ENCODE peak calls at places on chromosomes 12 and 14, in six cellular contexts. One of them, this sample, is unnamed.

GRCh38 chr14:50475460-50475859 is 56.9 kb downstream of the MAP4K5 start:
- DNase-seq in HCT116: no peak
- DNase-seq in A549: no peak
- DNase-seq in IMR-90: peak; percentile 54
- DNase-seq in GM12878: no peak
- DNase-seq in SK-N-SH: no peak
- DNase-seq in this sample: peak; percentile 52

GRCh38 chr14:34911209-34912150 is 36.3 kb upstream of the BAZ1A start:
- DNase-seq in HCT116: no peak
- DNase-seq in A549: no peak
- DNase-seq in IMR-90: peak; percentile 72
- DNase-seq in GM12878: no peak
- DNase-seq in SK-N-SH: no peak
- DNase-seq in this sample: no peak

GRCh38 chr12:60935981-60936761 is 1324.0 kb upstream of the USP15 start:
- DNase-seq in HCT116: no peak
- DNase-seq in A549: peak; percentile 4
- DNase-seq in IMR-90: no peak
- DNase-seq in GM12878: no peak
- DNase-seq in SK-N-SH: no peak
- DNase-seq in this sample: peak; percentile 3

GRCh38 chr14:94135476-94135875 is 6.1 kb upstream of the IFI27L2 start:
- DNase-seq in HCT116: no peak
- DNase-seq in A549: no peak
- DNase-seq in IMR-90: no peak
- DNase-seq in GM12878: no peak
- DNase-seq in SK-N-SH: no peak
- DNase-seq in this sample: no peak

GRCh38 chr12:16359512-16360491 is 12.4 kb downstream of the MGST1 start:
- DNase-seq in HCT116: peak; percentile 47
- DNase-seq in A549: peak; percentile 72
- DNase-seq in IMR-90: peak; percentile 47
- DNase-seq in GM12878: no peak
- DNase-seq in SK-N-SH: peak; percentile 52
- DNase-seq in this sample: peak; percentile 56

GRCh38 chr14:67882973-67883372 is 63.4 kb downstream of the RAD51B start:
- DNase-seq in HCT116: no peak
- DNase-seq in A549: no peak
- DNase-seq in IMR-90: no peak
- DNase-seq in GM12878: no peak
- DNase-seq in SK-N-SH: no peak
- DNase-seq in this sample: no peak

GRCh38 chr14:64983439-64984310 is 3.0 kb upstream of the FNTB start:
- DNase-seq in HCT116: peak; percentile 16
- DNase-seq in A549: peak; percentile 70
- DNase-seq in IMR-90: peak; percentile 74
- DNase-seq in GM12878: no peak
- DNase-seq in SK-N-SH: peak; percentile 65
- DNase-seq in this sample: peak; percentile 45

GRCh38 chr12:24918596-24918995 is 30.3 kb downstream of the BCAT1 start:
- DNase-seq in HCT116: no peak
- DNase-seq in A549: no peak
- DNase-seq in IMR-90: peak; percentile 31
- DNase-seq in GM12878: no peak
- DNase-seq in SK-N-SH: no peak
- DNase-seq in this sample: no peak

GRCh38 chr12:15074351-15074750 is 101.5 kb downstream of the PDE6H start:
- DNase-seq in HCT116: no peak
- DNase-seq in A549: no peak
- DNase-seq in IMR-90: peak; percentile 4
- DNase-seq in GM12878: no peak
- DNase-seq in SK-N-SH: no peak
- DNase-seq in this sample: no peak

DNA sequence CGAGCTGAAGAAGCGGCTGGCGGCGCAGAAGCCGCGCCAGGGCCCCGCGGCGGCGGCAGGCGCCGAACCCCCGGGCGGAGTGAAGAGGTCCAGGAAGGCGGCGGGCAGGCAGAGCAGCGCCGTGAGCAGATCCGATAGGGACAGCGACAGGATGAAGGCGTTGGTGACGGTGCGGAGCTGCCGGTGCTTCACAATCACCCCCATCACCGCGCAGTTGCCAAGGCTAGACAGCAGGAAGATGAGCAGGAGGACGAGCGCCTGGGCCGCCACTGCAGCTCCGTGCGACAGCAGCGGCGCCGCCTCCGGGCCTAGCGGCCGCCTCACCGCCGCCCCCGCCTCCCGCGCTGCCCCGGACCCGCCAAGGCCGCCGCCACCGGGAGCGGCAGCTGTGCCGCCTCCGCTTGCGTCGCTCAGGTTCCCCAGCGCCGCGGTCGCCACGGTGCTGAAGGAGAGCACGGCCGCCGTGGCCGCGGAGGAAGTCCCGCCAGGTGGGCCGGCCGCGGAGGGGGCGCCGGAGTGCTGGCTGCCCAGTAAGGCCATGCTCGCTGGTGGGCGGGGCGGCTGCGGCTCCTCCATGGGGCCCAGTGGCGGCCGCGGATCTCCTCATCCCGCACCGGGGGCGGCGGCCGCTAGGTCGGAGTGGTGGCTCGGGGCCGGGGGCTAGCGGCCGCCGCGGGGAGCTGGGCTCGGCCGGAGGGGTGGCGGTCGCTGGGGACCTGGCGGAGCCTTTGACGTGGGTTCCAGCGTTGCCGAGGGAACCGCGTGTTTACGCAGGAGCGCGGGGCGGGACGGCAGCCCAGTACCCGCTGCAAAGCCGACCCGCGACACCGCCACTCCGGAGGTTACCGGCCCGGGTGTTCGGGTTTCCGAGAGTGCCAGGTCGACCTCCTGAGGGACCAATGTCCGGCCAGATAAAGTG is at the start of gene GPR135:
- DNase-seq in HCT116: no peak
- DNase-seq in A549: no peak
- DNase-seq in IMR-90: peak; percentile 56
- DNase-seq in GM12878: no peak
- DNase-seq in SK-N-SH: peak; percentile 86
- DNase-seq in this sample: peak; percentile 24
- TF ChIP-seq RAD21 in HCT116: no peak
- TF ChIP-seq RAD21 in A549: no peak
- TF ChIP-seq RAD21 in IMR-90: no peak
- TF ChIP-seq RAD21 in GM12878: no peak
- TF ChIP-seq RAD21 in SK-N-SH: no peak
- TF ChIP-seq RAD21 in this sample: peak; percentile 17

DNA sequence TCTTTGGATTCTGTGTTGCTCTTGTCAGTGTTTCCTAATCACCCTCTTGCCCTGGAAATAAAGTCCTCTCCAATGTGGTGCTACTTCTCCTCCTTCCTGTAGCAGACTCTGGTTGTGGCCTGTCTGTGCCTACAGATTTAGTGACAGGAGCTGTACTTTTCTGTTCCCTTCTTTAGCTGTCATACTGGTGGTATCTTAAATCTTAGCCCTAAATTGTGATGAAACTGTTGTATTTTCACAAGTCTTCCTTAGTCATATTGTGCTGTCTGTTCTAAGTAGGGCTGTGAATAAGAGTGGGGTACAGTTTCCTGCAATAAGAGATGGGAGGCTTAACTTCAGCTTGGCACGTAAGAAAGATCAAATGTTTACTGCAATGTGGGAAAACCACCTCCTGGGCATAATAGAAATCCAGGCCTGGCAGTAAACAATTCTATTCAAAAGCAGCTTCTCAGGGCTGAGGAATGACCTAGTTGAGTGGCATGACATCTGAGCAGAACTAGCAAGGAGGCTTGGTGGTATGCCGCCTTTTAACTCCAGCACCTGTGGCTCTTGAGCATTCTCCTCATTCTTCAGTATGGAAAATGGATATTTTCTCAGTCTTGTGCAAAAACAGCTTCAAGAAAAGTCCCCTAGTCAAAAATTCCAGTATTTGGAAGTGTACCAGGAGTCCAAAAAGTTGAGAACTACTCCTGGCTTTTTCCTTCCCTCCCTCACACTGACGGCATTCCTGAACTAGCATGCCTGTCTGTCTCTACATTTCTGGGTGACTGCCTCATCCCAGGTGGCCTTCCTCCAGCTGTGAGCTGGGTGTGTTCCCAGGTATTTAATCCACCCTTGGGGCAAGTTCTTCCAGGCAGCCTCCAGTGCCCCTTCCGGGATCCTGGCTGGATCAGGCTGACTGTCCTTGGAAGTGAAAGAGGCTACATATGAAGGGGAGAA is 19.5 kb downstream of the ANO6 start:
- DNase-seq in HCT116: peak; percentile 62
- DNase-seq in A549: peak; percentile 69
- DNase-seq in IMR-90: peak; percentile 69
- DNase-seq in GM12878: no peak
- DNase-seq in SK-N-SH: no peak
- DNase-seq in this sample: peak; percentile 16
- TF ChIP-seq RAD21 in HCT116: no peak
- TF ChIP-seq RAD21 in A549: no peak
- TF ChIP-seq RAD21 in IMR-90: no peak
- TF ChIP-seq RAD21 in GM12878: no peak
- TF ChIP-seq RAD21 in SK-N-SH: no peak
- TF ChIP-seq RAD21 in this sample: no peak

GRCh38 chr14:20855652-20856291 is 35.4 kb upstream of the RNASE3 start:
- DNase-seq in HCT116: peak; percentile 73
- DNase-seq in A549: peak; percentile 83
- DNase-seq in IMR-90: peak; percentile 59
- DNase-seq in GM12878: peak; percentile 21
- DNase-seq in SK-N-SH: peak; percentile 42
- DNase-seq in this sample: peak; percentile 79
- TF ChIP-seq RAD21 in HCT116: peak; percentile 86
- TF ChIP-seq RAD21 in A549: peak; percentile 93
- TF ChIP-seq RAD21 in IMR-90: peak; percentile 63
- TF ChIP-seq RAD21 in GM12878: peak; percentile 95
- TF ChIP-seq RAD21 in SK-N-SH: peak; percentile 60
- TF ChIP-seq RAD21 in this sample: peak; percentile 62

GRCh38 chr12:113299619-113300237 is 35.2 kb downstream of the SLC8B1 start:
- DNase-seq in HCT116: peak; percentile 79
- DNase-seq in A549: peak; percentile 80
- DNase-seq in IMR-90: peak; percentile 73
- DNase-seq in GM12878: no peak
- DNase-seq in SK-N-SH: peak; percentile 69
- DNase-seq in this sample: peak; percentile 54
- TF ChIP-seq RAD21 in HCT116: no peak
- TF ChIP-seq RAD21 in A549: no peak
- TF ChIP-seq RAD21 in IMR-90: no peak
- TF ChIP-seq RAD21 in GM12878: no peak
- TF ChIP-seq RAD21 in SK-N-SH: no peak
- TF ChIP-seq RAD21 in this sample: no peak

DNA sequence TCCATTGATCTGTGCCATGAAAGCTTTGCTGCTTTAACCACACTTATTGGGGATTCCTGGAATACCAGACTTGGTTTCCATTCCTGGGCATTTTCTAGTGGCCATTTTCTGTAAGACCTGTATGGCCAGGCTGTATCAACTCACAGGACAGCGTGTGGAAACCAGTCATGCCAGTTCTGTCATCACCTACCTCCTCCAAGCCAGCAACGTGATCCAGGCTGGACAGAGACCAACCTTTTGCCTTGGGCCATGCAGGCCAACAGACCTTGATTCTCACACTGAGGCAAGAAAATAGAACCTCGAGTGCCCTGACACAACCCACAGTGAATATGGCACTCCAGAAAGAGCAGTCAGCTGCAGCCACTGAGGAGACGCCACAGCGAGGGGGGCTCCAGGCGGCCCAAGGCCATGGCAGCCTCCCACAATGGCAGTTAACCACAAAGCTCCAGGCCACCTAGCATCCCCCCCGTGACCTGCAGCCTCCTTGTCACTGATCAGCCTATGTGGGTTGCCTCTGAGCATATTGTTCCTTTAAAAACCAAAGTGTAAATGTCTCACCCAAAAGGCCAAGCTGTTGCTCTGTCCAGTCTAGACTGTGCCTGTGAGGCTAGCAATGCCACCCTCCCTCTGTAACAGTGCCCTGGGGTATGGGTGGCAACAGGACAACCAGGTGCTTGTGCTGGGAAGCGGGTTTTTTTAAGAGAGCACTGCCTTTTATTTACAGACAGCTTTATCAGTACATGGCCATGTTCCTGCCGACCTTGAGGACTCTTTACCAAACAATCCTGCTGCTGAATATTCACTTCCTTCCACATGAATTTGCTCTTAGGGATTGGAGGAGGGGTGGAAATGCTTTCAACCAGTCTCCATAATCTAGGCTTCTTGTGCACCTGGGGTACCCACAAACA is 168.7 kb upstream of the HIF1A start:
- DNase-seq in HCT116: no peak
- DNase-seq in A549: no peak
- DNase-seq in IMR-90: no peak
- DNase-seq in GM12878: no peak
- DNase-seq in SK-N-SH: no peak
- DNase-seq in this sample: peak; percentile 88
- TF ChIP-seq RAD21 in HCT116: no peak
- TF ChIP-seq RAD21 in A549: no peak
- TF ChIP-seq RAD21 in IMR-90: no peak
- TF ChIP-seq RAD21 in GM12878: no peak
- TF ChIP-seq RAD21 in SK-N-SH: no peak
- TF ChIP-seq RAD21 in this sample: no peak